ENCODE peak calls at places on chromosomes 7 and 10, in six cellular contexts. N is choroid plexus epithelial cell, A is dorsolateral prefrontal cortex, G is fibroblast of the aortic adventitia, M is AG04450, I is mammary epithelial cell. R is an unnamed sample.

GRCh38 chr10:26881600-26882331 is 21.0 kb upstream of the ABI1 start:
- DNase-seq in M (peak), N (peak), I (peak), A (no peak), G (peak), R (no peak)

GRCh38 chr10:25405871-25406270 is 231.1 kb downstream of the GPR158 start:
- DNase-seq in M (no peak), A (no peak), I (peak), G (no peak), N (peak), R (no peak)

GRCh38 chr7:96521068-96521629 is 188.5 kb downstream of the SEM1 start:
- DNase-seq in G (no peak), N (no peak), I (no peak), M (no peak), A (no peak), R (no peak)

GRCh38 chr7:75928600-75928939 is 13.6 kb downstream of the POR start:
- DNase-seq in I (no peak), A (no peak), M (no peak), G (no peak), N (no peak), R (no peak)

GRCh38 chr7:55485501-55486171 is 86.7 kb downstream of the VOPP1 start:
- DNase-seq in G (no peak), M (no peak), A (no peak), N (no peak), I (no peak), R (no peak)

GRCh38 chr7:95265634-95266033 is 58.7 kb downstream of the PON1 start:
- DNase-seq in M (no peak), G (no peak), A (no peak), I (no peak), N (no peak), R (no peak)

GRCh38 chr7:209846-210245 is 17.5 kb downstream of the FAM20C start:
- DNase-seq in G (no peak), N (peak), I (no peak), M (no peak), A (no peak), R (no peak)

GRCh38 chr10:48626986-48627731 is 22.3 kb upstream of the ARHGAP22 start:
- DNase-seq in M (no peak), N (no peak), I (no peak), A (no peak), G (no peak), R (no peak)

GRCh38 chr7:157087646-157088045 is 51.1 kb upstream of the UBE3C start:
- DNase-seq in M (no peak), N (no peak), I (no peak), A (no peak), G (no peak), R (no peak)

GRCh38 chr7:87564290-87564963 is 36.3 kb downstream of the ABCB1 start:
- DNase-seq in M (no peak), A (no peak), G (no peak), N (peak), I (peak), R (no peak)

GRCh38 chr7:29177963-29178612 is 16.5 kb upstream of the CHN2 start:
- DNase-seq in I (no peak), M (no peak), N (peak), A (peak), G (no peak), R (no peak)

GRCh38 chr10:118971187-118971586 is 58.3 kb upstream of the NANOS1 start:
- DNase-seq in N (no peak), M (no peak), A (no peak), I (no peak), G (no peak), R (no peak)

GRCh38 chr10:121330528-121330927 is 267.7 kb downstream of the FGFR2 start:
- DNase-seq in G (no peak), N (no peak), I (no peak), M (no peak), A (no peak), R (no peak)

GRCh38 chr10:48683893-48684292 is 780 bp upstream of the WDFY4 start:
- DNase-seq in I (no peak), N (no peak), A (no peak), G (no peak), M (no peak), R (no peak)

GRCh38 chr7:158776474-158776873 is 52.8 kb downstream of the ESYT2 start:
- DNase-seq in I (no peak), M (no peak), N (no peak), A (no peak), G (no peak), R (no peak)

GRCh38 chr7:158771213-158771817 is 58.0 kb downstream of the ESYT2 start:
- DNase-seq in N (no peak), I (no peak), M (no peak), G (no peak), A (no peak), R (no peak)

GRCh38 chr7:158774916-158775315 is 54.4 kb downstream of the ESYT2 start:
- DNase-seq in M (no peak), A (no peak), N (peak), G (no peak), I (no peak), R (no peak)

GRCh38 chr7:158777793-158778192 is 51.5 kb downstream of the ESYT2 start:
- DNase-seq in I (no peak), M (no peak), N (no peak), A (no peak), G (no peak), R (no peak)

GRCh38 chr7:158772916-158773315 is 56.4 kb downstream of the ESYT2 start:
- DNase-seq in G (no peak), N (peak), M (no peak), I (no peak), A (no peak), R (no peak)
- TF ChIP-seq CTCF in G (no peak), N (peak), M (no peak), I (no peak), A (no peak), R (no peak)

GRCh38 chr7:88787777-88788176 is 7.8 kb downstream of the TEX47 start:
- DNase-seq in M (no peak), I (no peak), G (no peak), N (no peak), A (no peak), R (no peak)

GRCh38 chr7:88792361-88792760 is 3.2 kb downstream of the TEX47 start:
- DNase-seq in M (no peak), A (no peak), N (no peak), G (no peak), I (no peak), R (no peak)

GRCh38 chr7:88791891-88792290 is 3.6 kb downstream of the TEX47 start:
- DNase-seq in I (no peak), G (no peak), N (no peak), M (no peak), A (no peak), R (no peak)

GRCh38 chr7:88795553-88795952 is at the start of gene TEX47:
- DNase-seq in M (no peak), I (no peak), G (no peak), A (no peak), N (no peak), R (no peak)

GRCh38 chr7:88789480-88790064 is 6.0 kb downstream of the TEX47 start:
- DNase-seq in A (no peak), G (peak), M (no peak), I (peak), N (peak), R (no peak)
- TF ChIP-seq CTCF in A (peak), G (peak), M (peak), I (peak), N (peak), R (no peak)

DNA sequence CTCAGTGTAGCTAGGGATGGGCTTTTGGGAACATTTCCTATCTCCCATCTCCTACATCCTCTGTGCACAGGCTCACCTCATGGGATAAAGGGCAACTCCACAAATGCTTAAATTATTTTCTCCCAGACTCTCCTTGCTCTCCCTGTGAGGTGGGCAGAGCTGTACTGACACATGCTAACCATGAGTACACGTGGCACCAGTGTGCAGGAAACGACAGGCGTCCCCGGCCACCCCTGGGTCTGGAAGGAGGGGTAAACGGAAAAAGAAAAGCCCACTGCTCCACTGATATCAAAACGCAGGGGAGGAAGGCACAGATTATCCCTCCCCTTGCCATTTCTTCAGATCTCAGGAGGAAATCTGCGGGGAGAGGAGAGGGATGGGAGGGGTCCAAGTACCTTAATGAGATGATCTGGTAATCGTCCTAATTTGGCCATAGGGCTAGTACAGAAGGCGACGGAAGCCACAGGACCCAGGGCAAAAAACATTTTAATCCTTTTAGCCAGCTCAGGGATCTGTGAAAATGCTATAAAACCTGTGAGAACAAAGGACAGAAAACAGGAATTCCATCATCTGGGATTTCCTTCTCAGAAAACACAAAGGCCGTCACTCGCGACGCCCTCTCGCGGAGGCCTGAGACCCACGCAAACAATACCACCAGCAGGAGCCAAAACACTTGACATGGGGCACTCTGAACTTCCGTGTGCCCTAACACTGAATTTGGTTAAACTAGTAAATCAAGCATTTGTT is 17.8 kb upstream of the CH25H start:
- DNase-seq in G (peak), M (no peak), A (peak), N (peak), I (no peak), R (no peak)
- TF ChIP-seq CTCF in G (peak), M (no peak), A (peak), N (peak), I (no peak), R (no peak)

GRCh38 chr7:2175091-2175490 is 57.7 kb downstream of the MAD1L1 start:
- DNase-seq in I (no peak), G (no peak), A (no peak), N (no peak), M (no peak), R (no peak)
- TF ChIP-seq CTCF in I (no peak), G (no peak), A (no peak), N (no peak), M (no peak), R (no peak)